ENCODE peak calls at places on chromosomes 1 and 21, in nine cellular contexts. One of them, this sample, is unnamed.

GRCh38 chr1:167439301-167439988 is 78.9 kb downstream of the CD247 start:
- DNase-seq in BJ: no peak
- DNase-seq in fibroblast of pulmonary artery: peak; percentile 48
- DNase-seq in endothelial cell of umbilical vein: peak; percentile 51
- DNase-seq in fibroblast of lung: peak; percentile 44
- DNase-seq in heart left ventricle: no peak
- DNase-seq in CD8-positive, alpha-beta T cell: peak; percentile 41
- DNase-seq in left lung: peak; percentile 44
- DNase-seq in HFF-Myc: no peak
- DNase-seq in this sample: peak; percentile 45

GRCh38 chr1:228379165-228379460 is 27.5 kb downstream of the TRIM11 start:
- DNase-seq in BJ: no peak
- DNase-seq in fibroblast of lung: no peak
- DNase-seq in HFF-Myc: no peak
- DNase-seq in heart left ventricle: peak; percentile 51
- DNase-seq in fibroblast of pulmonary artery: no peak
- DNase-seq in endothelial cell of umbilical vein: no peak
- DNase-seq in left lung: no peak
- DNase-seq in CD8-positive, alpha-beta T cell: no peak
- DNase-seq in this sample: peak; percentile 13

GRCh38 chr1:43451157-43451591 is 2.6 kb downstream of the HYI start:
- DNase-seq in fibroblast of lung: no peak
- DNase-seq in left lung: no peak
- DNase-seq in fibroblast of pulmonary artery: no peak
- DNase-seq in heart left ventricle: peak; percentile 39
- DNase-seq in CD8-positive, alpha-beta T cell: no peak
- DNase-seq in endothelial cell of umbilical vein: no peak
- DNase-seq in HFF-Myc: no peak
- DNase-seq in BJ: no peak
- DNase-seq in this sample: no peak

GRCh38 chr1:243268284-243268653 is 12.4 kb downstream of the SDCCAG8 start:
- DNase-seq in left lung: no peak
- DNase-seq in CD8-positive, alpha-beta T cell: no peak
- DNase-seq in HFF-Myc: peak; percentile 44
- DNase-seq in endothelial cell of umbilical vein: peak; percentile 92
- DNase-seq in heart left ventricle: no peak
- DNase-seq in fibroblast of lung: peak; percentile 93
- DNase-seq in BJ: peak; percentile 54
- DNase-seq in fibroblast of pulmonary artery: peak; percentile 90
- DNase-seq in this sample: peak; percentile 82

GRCh38 chr1:30188329-30188728 is 535.1 kb downstream of the MATN1 start:
- DNase-seq in fibroblast of pulmonary artery: no peak
- DNase-seq in HFF-Myc: no peak
- DNase-seq in fibroblast of lung: no peak
- DNase-seq in BJ: no peak
- DNase-seq in heart left ventricle: no peak
- DNase-seq in left lung: no peak
- DNase-seq in CD8-positive, alpha-beta T cell: no peak
- DNase-seq in endothelial cell of umbilical vein: no peak
- DNase-seq in this sample: no peak

GRCh38 chr1:212607924-212608208 is 695 bp upstream of the ATF3 start:
- DNase-seq in BJ: no peak
- DNase-seq in endothelial cell of umbilical vein: no peak
- DNase-seq in heart left ventricle: peak; percentile 68
- DNase-seq in CD8-positive, alpha-beta T cell: no peak
- DNase-seq in fibroblast of pulmonary artery: no peak
- DNase-seq in HFF-Myc: no peak
- DNase-seq in fibroblast of lung: no peak
- DNase-seq in left lung: no peak
- DNase-seq in this sample: no peak

GRCh38 chr1:228037401-228038386 is 30.9 kb downstream of the WNT3A start:
- DNase-seq in heart left ventricle: peak; percentile 54
- DNase-seq in CD8-positive, alpha-beta T cell: peak; percentile 8
- DNase-seq in HFF-Myc: no peak
- DNase-seq in fibroblast of lung: no peak
- DNase-seq in fibroblast of pulmonary artery: peak; percentile 17
- DNase-seq in BJ: no peak
- DNase-seq in left lung: peak; percentile 35
- DNase-seq in endothelial cell of umbilical vein: peak; percentile 6
- DNase-seq in this sample: no peak

GRCh38 chr1:206419783-206420182 is 50.5 kb upstream of the IKBKE start:
- DNase-seq in endothelial cell of umbilical vein: no peak
- DNase-seq in BJ: peak; percentile 26
- DNase-seq in fibroblast of lung: no peak
- DNase-seq in left lung: no peak
- DNase-seq in HFF-Myc: no peak
- DNase-seq in heart left ventricle: no peak
- DNase-seq in CD8-positive, alpha-beta T cell: no peak
- DNase-seq in fibroblast of pulmonary artery: peak; percentile 56
- DNase-seq in this sample: no peak

GRCh38 chr1:194684636-194685035 is 1498.2 kb upstream of the B3GALT2 start:
- DNase-seq in endothelial cell of umbilical vein: no peak
- DNase-seq in heart left ventricle: no peak
- DNase-seq in HFF-Myc: no peak
- DNase-seq in fibroblast of lung: no peak
- DNase-seq in left lung: no peak
- DNase-seq in BJ: no peak
- DNase-seq in fibroblast of pulmonary artery: no peak
- DNase-seq in CD8-positive, alpha-beta T cell: no peak
- DNase-seq in this sample: no peak

GRCh38 chr21:45747233-45747766 is 103.8 kb downstream of the PCBP3 start:
- DNase-seq in endothelial cell of umbilical vein: no peak
- DNase-seq in fibroblast of pulmonary artery: no peak
- DNase-seq in BJ: no peak
- DNase-seq in HFF-Myc: no peak
- DNase-seq in fibroblast of lung: no peak
- DNase-seq in heart left ventricle: no peak
- DNase-seq in CD8-positive, alpha-beta T cell: no peak
- DNase-seq in left lung: no peak
- DNase-seq in this sample: no peak

GRCh38 chr1:9150582-9151290 is 21.8 kb upstream of the GPR157 start:
- DNase-seq in left lung: no peak
- DNase-seq in CD8-positive, alpha-beta T cell: no peak
- DNase-seq in endothelial cell of umbilical vein: no peak
- DNase-seq in fibroblast of pulmonary artery: peak; percentile 73
- DNase-seq in fibroblast of lung: peak; percentile 76
- DNase-seq in heart left ventricle: no peak
- DNase-seq in HFF-Myc: no peak
- DNase-seq in BJ: no peak
- DNase-seq in this sample: peak; percentile 38

GRCh38 chr21:41879190-41879998 is at the start of gene PRDM15:
- DNase-seq in HFF-Myc: peak; percentile 27
- DNase-seq in CD8-positive, alpha-beta T cell: peak; percentile 78
- DNase-seq in left lung: peak; percentile 81
- DNase-seq in fibroblast of pulmonary artery: peak; percentile 84
- DNase-seq in heart left ventricle: peak; percentile 91
- DNase-seq in endothelial cell of umbilical vein: peak; percentile 46
- DNase-seq in fibroblast of lung: peak; percentile 87
- DNase-seq in BJ: no peak
- DNase-seq in this sample: peak; percentile 83

GRCh38 chr21:41730399-41730798 is 36.5 kb downstream of the RIPK4 start:
- DNase-seq in heart left ventricle: no peak
- DNase-seq in HFF-Myc: no peak
- DNase-seq in left lung: no peak
- DNase-seq in fibroblast of pulmonary artery: no peak
- DNase-seq in BJ: no peak
- DNase-seq in fibroblast of lung: no peak
- DNase-seq in endothelial cell of umbilical vein: no peak
- DNase-seq in CD8-positive, alpha-beta T cell: no peak
- DNase-seq in this sample: no peak

GRCh38 chr1:160522136-160522535 is 919 bp downstream of the SLAMF6 start:
- DNase-seq in fibroblast of lung: no peak
- DNase-seq in HFF-Myc: no peak
- DNase-seq in endothelial cell of umbilical vein: no peak
- DNase-seq in fibroblast of pulmonary artery: no peak
- DNase-seq in BJ: no peak
- DNase-seq in heart left ventricle: no peak
- DNase-seq in left lung: no peak
- DNase-seq in CD8-positive, alpha-beta T cell: no peak
- DNase-seq in this sample: no peak

GRCh38 chr1:235887676-235888075 is 21.0 kb upstream of the LYST start:
- DNase-seq in fibroblast of lung: no peak
- DNase-seq in endothelial cell of umbilical vein: no peak
- DNase-seq in HFF-Myc: no peak
- DNase-seq in CD8-positive, alpha-beta T cell: no peak
- DNase-seq in heart left ventricle: no peak
- DNase-seq in BJ: no peak
- DNase-seq in left lung: no peak
- DNase-seq in fibroblast of pulmonary artery: no peak
- DNase-seq in this sample: no peak

GRCh38 chr1:68202239-68202832 is 30.0 kb downstream of the WLS start:
- DNase-seq in endothelial cell of umbilical vein: no peak
- DNase-seq in heart left ventricle: no peak
- DNase-seq in CD8-positive, alpha-beta T cell: no peak
- DNase-seq in fibroblast of lung: peak; percentile 32
- DNase-seq in BJ: no peak
- DNase-seq in HFF-Myc: no peak
- DNase-seq in fibroblast of pulmonary artery: no peak
- DNase-seq in left lung: no peak
- DNase-seq in this sample: peak; percentile 71

GRCh38 chr1:63773815-63774616 is at the start of gene ROR1:
- DNase-seq in BJ: no peak
- DNase-seq in heart left ventricle: peak; percentile 91
- DNase-seq in left lung: peak; percentile 87
- DNase-seq in HFF-Myc: peak; percentile 65
- DNase-seq in fibroblast of pulmonary artery: peak; percentile 87
- DNase-seq in CD8-positive, alpha-beta T cell: peak; percentile 7
- DNase-seq in endothelial cell of umbilical vein: peak; percentile 86
- DNase-seq in fibroblast of lung: peak; percentile 88
- DNase-seq in this sample: peak; percentile 83

GRCh38 chr1:242004751-242005495 is 6.0 kb upstream of the MAP1LC3C start:
- DNase-seq in fibroblast of pulmonary artery: no peak
- DNase-seq in fibroblast of lung: no peak
- DNase-seq in BJ: no peak
- DNase-seq in CD8-positive, alpha-beta T cell: no peak
- DNase-seq in HFF-Myc: no peak
- DNase-seq in left lung: no peak
- DNase-seq in heart left ventricle: no peak
- DNase-seq in endothelial cell of umbilical vein: no peak
- DNase-seq in this sample: no peak

GRCh38 chr1:64845831-64846425 is 101.1 kb downstream of the RAVER2 start:
- DNase-seq in heart left ventricle: no peak
- DNase-seq in fibroblast of lung: no peak
- DNase-seq in endothelial cell of umbilical vein: no peak
- DNase-seq in CD8-positive, alpha-beta T cell: no peak
- DNase-seq in fibroblast of pulmonary artery: no peak
- DNase-seq in HFF-Myc: no peak
- DNase-seq in BJ: no peak
- DNase-seq in left lung: no peak
- DNase-seq in this sample: peak; percentile 59

GRCh38 chr1:204696606-204697005 is 11.1 kb upstream of the LRRN2 start:
- DNase-seq in fibroblast of pulmonary artery: no peak
- DNase-seq in endothelial cell of umbilical vein: no peak
- DNase-seq in HFF-Myc: no peak
- DNase-seq in left lung: no peak
- DNase-seq in BJ: no peak
- DNase-seq in CD8-positive, alpha-beta T cell: no peak
- DNase-seq in heart left ventricle: no peak
- DNase-seq in fibroblast of lung: no peak
- DNase-seq in this sample: no peak
- TF ChIP-seq CTCF in fibroblast of pulmonary artery: no peak
- TF ChIP-seq CTCF in endothelial cell of umbilical vein: no peak
- TF ChIP-seq CTCF in HFF-Myc: no peak
- TF ChIP-seq CTCF in left lung: no peak
- TF ChIP-seq CTCF in BJ: no peak
- TF ChIP-seq CTCF in CD8-positive, alpha-beta T cell: no peak
- TF ChIP-seq CTCF in heart left ventricle: no peak
- TF ChIP-seq CTCF in fibroblast of lung: no peak
- TF ChIP-seq CTCF in this sample: no peak

GRCh38 chr1:208081972-208082371 is 162.2 kb downstream of the PLXNA2 start:
- DNase-seq in CD8-positive, alpha-beta T cell: no peak
- DNase-seq in fibroblast of lung: no peak
- DNase-seq in left lung: no peak
- DNase-seq in heart left ventricle: no peak
- DNase-seq in endothelial cell of umbilical vein: no peak
- DNase-seq in fibroblast of pulmonary artery: no peak
- DNase-seq in HFF-Myc: no peak
- DNase-seq in BJ: no peak
- DNase-seq in this sample: peak; percentile 49
- H3K4me3 ChIP-seq in CD8-positive, alpha-beta T cell: no peak overlapping the region
- H3K4me3 ChIP-seq in fibroblast of lung: no peak overlapping the region
- H3K4me3 ChIP-seq in left lung: no peak overlapping the region
- H3K4me3 ChIP-seq in heart left ventricle: no peak overlapping the region
- H3K4me3 ChIP-seq in endothelial cell of umbilical vein: no peak overlapping the region
- H3K4me3 ChIP-seq in fibroblast of pulmonary artery: no peak overlapping the region
- H3K4me3 ChIP-seq in HFF-Myc: no peak overlapping the region
- H3K4me3 ChIP-seq in BJ: no peak overlapping the region
- H3K4me3 ChIP-seq in this sample: no peak overlapping the region

GRCh38 chr1:216178266-216178665 is 245.0 kb downstream of the USH2A start:
- DNase-seq in fibroblast of lung: peak; percentile 66
- DNase-seq in fibroblast of pulmonary artery: no peak
- DNase-seq in BJ: no peak
- DNase-seq in CD8-positive, alpha-beta T cell: no peak
- DNase-seq in endothelial cell of umbilical vein: no peak
- DNase-seq in left lung: no peak
- DNase-seq in heart left ventricle: no peak
- DNase-seq in HFF-Myc: no peak
- DNase-seq in this sample: peak; percentile 5

GRCh38 chr1:216173315-216173714 is 249.9 kb downstream of the USH2A start:
- DNase-seq in HFF-Myc: no peak
- DNase-seq in fibroblast of pulmonary artery: no peak
- DNase-seq in heart left ventricle: no peak
- DNase-seq in BJ: no peak
- DNase-seq in fibroblast of lung: peak; percentile 42
- DNase-seq in CD8-positive, alpha-beta T cell: no peak
- DNase-seq in left lung: no peak
- DNase-seq in endothelial cell of umbilical vein: no peak
- DNase-seq in this sample: no peak

GRCh38 chr1:216181590-216181989 is 241.7 kb downstream of the USH2A start:
- DNase-seq in HFF-Myc: no peak
- DNase-seq in fibroblast of pulmonary artery: no peak
- DNase-seq in CD8-positive, alpha-beta T cell: no peak
- DNase-seq in endothelial cell of umbilical vein: no peak
- DNase-seq in BJ: no peak
- DNase-seq in fibroblast of lung: no peak
- DNase-seq in left lung: no peak
- DNase-seq in heart left ventricle: no peak
- DNase-seq in this sample: no peak

DNA sequence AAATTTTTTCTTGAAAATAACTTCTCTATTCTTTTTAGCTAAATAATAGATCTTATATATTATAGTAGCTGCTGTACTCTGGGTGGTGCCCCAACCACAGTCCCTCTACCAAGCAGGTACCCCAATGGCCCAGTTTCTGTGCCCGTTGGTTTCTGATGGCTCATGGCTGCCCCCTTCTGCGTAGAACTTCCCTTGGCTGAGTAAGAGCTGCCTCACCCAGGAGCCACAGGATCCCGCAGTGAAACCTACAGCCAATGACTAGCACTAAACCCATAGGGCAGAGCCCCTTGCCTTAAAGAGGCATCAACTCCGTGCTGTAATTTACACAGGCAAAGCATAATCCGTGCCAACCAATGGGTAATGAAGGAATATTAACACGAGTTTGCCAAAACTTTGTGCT is 247.5 kb downstream of the USH2A start:
- DNase-seq in left lung: no peak
- DNase-seq in CD8-positive, alpha-beta T cell: no peak
- DNase-seq in BJ: no peak
- DNase-seq in heart left ventricle: no peak
- DNase-seq in fibroblast of lung: no peak
- DNase-seq in fibroblast of pulmonary artery: no peak
- DNase-seq in HFF-Myc: no peak
- DNase-seq in endothelial cell of umbilical vein: no peak
- DNase-seq in this sample: no peak
- TF ChIP-seq CTCF in left lung: no peak
- TF ChIP-seq CTCF in CD8-positive, alpha-beta T cell: no peak
- TF ChIP-seq CTCF in BJ: no peak
- TF ChIP-seq CTCF in heart left ventricle: no peak
- TF ChIP-seq CTCF in fibroblast of lung: no peak
- TF ChIP-seq CTCF in fibroblast of pulmonary artery: no peak
- TF ChIP-seq CTCF in HFF-Myc: no peak
- TF ChIP-seq CTCF in endothelial cell of umbilical vein: no peak
- TF ChIP-seq CTCF in this sample: no peak

GRCh38 chr1:77757616-77758015 is 2.0 kb downstream of the USP33 start:
- DNase-seq in fibroblast of lung: peak; percentile 87
- DNase-seq in left lung: no peak
- DNase-seq in HFF-Myc: no peak
- DNase-seq in BJ: no peak
- DNase-seq in fibroblast of pulmonary artery: peak; percentile 82
- DNase-seq in CD8-positive, alpha-beta T cell: no peak
- DNase-seq in heart left ventricle: no peak
- DNase-seq in endothelial cell of umbilical vein: no peak
- DNase-seq in this sample: no peak
- H3K4me3 ChIP-seq in fibroblast of lung: peak overlapping the region; percentile 100
- H3K4me3 ChIP-seq in left lung: no peak overlapping the region
- H3K4me3 ChIP-seq in HFF-Myc: peak overlapping the region; percentile 82
- H3K4me3 ChIP-seq in BJ: peak overlapping the region; percentile 13
- H3K4me3 ChIP-seq in fibroblast of pulmonary artery: peak overlapping the region; percentile 89
- H3K4me3 ChIP-seq in CD8-positive, alpha-beta T cell: no peak overlapping the region
- H3K4me3 ChIP-seq in heart left ventricle: peak overlapping the region; percentile 95
- H3K4me3 ChIP-seq in endothelial cell of umbilical vein: no peak overlapping the region
- H3K4me3 ChIP-seq in this sample: no peak overlapping the region